ENCODE peak calls at places on chromosomes 5 and 9, in eight cellular contexts. H, F, N, C, R, Q, O and B are unnamed samples.

GRCh38 chr5:153891394-153891793 is 147.3 kb downstream of the FAM114A2 start:
- DNase-seq in C (no peak), R (no peak), H (no peak), N (no peak), F (no peak), O (no peak), Q (no peak), B (no peak)

GRCh38 chr5:132739232-132739631 is 1.9 kb upstream of the KIF3A start:
- DNase-seq in C (no peak), O (no peak), Q (no peak), R (no peak), N (no peak), H (no peak), F (no peak), B (no peak)

GRCh38 chr5:151038292-151038745 is 17.9 kb downstream of the GPX3 start:
- DNase-seq in Q (no peak), F (no peak), R (no peak), C (no peak), N (no peak), O (no peak), H (no peak), B (no peak)

GRCh38 chr9:71608021-71608420 is 160.3 kb downstream of the CEMIP2 start:
- DNase-seq in N (no peak), F (no peak), H (no peak), O (no peak), C (no peak), R (no peak), Q (no peak), B (no peak)

GRCh38 chr5:78287833-78288232 is 6.7 kb downstream of the AP3B1 start:
- DNase-seq in F (no peak), O (peak; percentile 63), Q (no peak), H (no peak), C (no peak), R (no peak), N (no peak), B (no peak)

GRCh38 chr5:139670369-139671095 is 22.4 kb downstream of the CXXC5 start:
- DNase-seq in O (no peak), R (no peak), H (no peak), Q (no peak), N (no peak), F (no peak), C (peak; percentile 56), B (no peak)

GRCh38 chr5:169706758-169707450 is 69.8 kb downstream of the DOCK2 start:
- DNase-seq in O (peak; percentile 84), H (no peak), R (no peak), N (no peak), F (no peak), C (no peak), Q (no peak), B (no peak)

GRCh38 chr5:154242442-154242841 is 51.9 kb downstream of the GALNT10 start:
- DNase-seq in Q (no peak), F (no peak), C (no peak), H (no peak), R (no peak), N (no peak), O (no peak), B (no peak)

GRCh38 chr5:58717303-58718012 is 134.6 kb downstream of the RAB3C start:
- DNase-seq in R (no peak), O (no peak), Q (no peak), F (no peak), H (no peak), N (no peak), C (no peak), B (no peak)

GRCh38 chr5:117454716-117455212 is 880.1 kb upstream of the SEMA6A start:
- DNase-seq in H (peak; percentile 61), Q (peak; percentile 18), F (no peak), N (peak; percentile 61), R (no peak), C (peak; percentile 80), O (peak; percentile 80), B (no peak)

GRCh38 chr5:59560553-59560952 is 333.0 kb downstream of the PDE4D start:
- DNase-seq in F (no peak), N (no peak), R (no peak), O (no peak), C (no peak), Q (no peak), H (no peak), B (no peak)

GRCh38 chr9:32487981-32488380 is 38.0 kb downstream of the RIGI start:
- DNase-seq in R (no peak), N (no peak), O (no peak), F (no peak), H (no peak), C (no peak), Q (no peak), B (no peak)

GRCh38 chr9:18459958-18460584 is 13.9 kb upstream of the ADAMTSL1 start:
- DNase-seq in N (no peak), Q (no peak), F (no peak), R (no peak), C (no peak), O (no peak), H (no peak), B (no peak)

GRCh38 chr9:93709600-93710369 is 133.4 kb downstream of the PHF2 start:
- DNase-seq in R (no peak), C (no peak), F (no peak), O (no peak), Q (no peak), N (no peak), H (no peak), B (no peak)

GRCh38 chr5:147746986-147747385 is 35.5 kb downstream of the JAKMIP2 start:
- DNase-seq in Q (no peak), H (no peak), F (no peak), N (no peak), R (no peak), O (no peak), C (no peak), B (no peak)
- H3K4me1 ChIP-seq in Q (no peaks in the 10 kb centered on the region), H (no peaks in the 10 kb centered on the region), F (no peaks in the 10 kb centered on the region), N (no peaks in the 10 kb centered on the region), R (no peaks in the 10 kb centered on the region), O (no peaks in the 10 kb centered on the region), C (no peaks in the 10 kb centered on the region), B (no peaks in the 10 kb centered on the region)

DNA sequence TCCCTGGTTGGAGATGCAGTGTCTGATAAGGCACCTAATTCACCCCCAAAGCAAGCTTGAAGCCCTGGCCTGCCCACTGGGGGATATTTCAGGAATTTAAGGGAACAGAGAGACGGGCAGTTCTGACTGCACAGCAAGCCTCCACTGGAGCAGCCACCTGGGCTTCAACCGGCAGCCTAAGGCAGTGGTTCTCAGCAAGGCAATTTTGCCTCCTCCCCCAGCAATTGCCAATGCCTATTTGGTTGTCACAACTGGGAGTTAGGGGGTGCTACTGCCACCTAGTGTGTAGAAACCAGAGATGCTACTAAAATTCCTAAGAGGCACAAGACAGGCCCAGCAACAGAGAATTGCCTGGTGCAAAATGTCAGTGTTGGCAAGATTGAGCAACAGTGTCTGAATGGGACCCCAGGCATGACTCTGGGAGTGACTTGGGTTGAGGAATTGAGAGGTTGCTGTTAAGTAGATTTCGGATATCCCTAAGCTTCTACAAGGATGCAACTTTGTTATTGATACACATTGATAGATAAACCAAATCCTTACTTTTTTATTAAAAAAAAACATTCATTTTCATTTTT is 58.7 kb upstream of the CTSL start:
- DNase-seq in H (peak; percentile 51), Q (no peak), O (no peak), F (no peak), C (no peak), R (no peak), N (no peak), B (no peak)
- H3K36me3 ChIP-seq in H (no peaks in the 10 kb centered on the region), Q (no peaks in the 10 kb centered on the region), O (no peaks in the 10 kb centered on the region), F (no peaks in the 10 kb centered on the region), C (peaks cover 4% of the 10 kb centered on the region), R (no peaks in the 10 kb centered on the region), N (peaks cover 80% of the 10 kb centered on the region), B (no peaks in the 10 kb centered on the region)

GRCh38 chr5:56625577-56625976 is 189.8 kb upstream of the MAP3K1 start:
- DNase-seq in C (no peak), R (no peak), Q (no peak), H (no peak), O (no peak), N (no peak), F (no peak), B (no peak)
- H3K4me1 ChIP-seq in C (no peaks in the 10 kb centered on the region), R (no peaks in the 10 kb centered on the region), Q (no peaks in the 10 kb centered on the region), H (no peaks in the 10 kb centered on the region), O (no peaks in the 10 kb centered on the region), N (no peaks in the 10 kb centered on the region), F (no peaks in the 10 kb centered on the region), B (no peaks in the 10 kb centered on the region)

DNA sequence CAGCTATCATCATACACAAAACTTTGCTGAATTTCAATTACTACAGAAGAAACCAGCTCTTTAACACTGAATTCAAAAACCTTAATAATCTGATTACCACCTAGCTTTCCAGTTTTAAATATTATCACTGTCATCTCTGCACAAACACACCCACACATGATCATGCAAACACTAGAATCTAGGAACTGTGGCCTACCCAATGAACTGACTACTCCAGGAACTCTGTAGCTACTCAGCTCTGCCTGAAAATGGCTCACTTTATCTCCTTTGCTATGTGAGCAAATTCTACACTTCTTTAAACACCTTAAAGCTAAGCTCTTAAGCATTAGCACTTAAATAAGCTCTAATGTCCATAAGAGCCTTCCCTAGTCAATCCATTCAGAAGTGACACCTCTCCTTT is 123.3 kb upstream of the DPYSL3 start:
- DNase-seq in H (no peak), O (no peak), F (no peak), R (no peak), N (no peak), C (no peak), Q (no peak), B (no peak)
- H3K36me3 ChIP-seq in H (no peaks in the 10 kb centered on the region), O (no peaks in the 10 kb centered on the region), F (no peaks in the 10 kb centered on the region), R (no peaks in the 10 kb centered on the region), N (no peaks in the 10 kb centered on the region), C (no peaks in the 10 kb centered on the region), Q (no peaks in the 10 kb centered on the region), B (no peaks in the 10 kb centered on the region)

GRCh38 chr9:95045751-95046150 is 271.8 kb downstream of the FANCC start:
- DNase-seq in C (peak; percentile 70), Q (no peak), N (peak; percentile 60), R (no peak), F (no peak), H (no peak), O (no peak), B (no peak)
- H3K4me1 ChIP-seq in C (peaks cover 74% of the 10 kb centered on the region), Q (peaks cover 63% of the 10 kb centered on the region), N (peaks cover 47% of the 10 kb centered on the region), R (peaks cover 12% of the 10 kb centered on the region), F (peaks cover 3% of the 10 kb centered on the region), H (no peaks in the 10 kb centered on the region), O (peaks cover 12% of the 10 kb centered on the region), B (peaks cover 77% of the 10 kb centered on the region)